ENCODE peak calls at places on chromosomes 13 and 19, in four cellular contexts. J, D, Q and C are unnamed samples.
A peak's percentile ranks its signal among the peaks of the same experiment; 100 is the strongest.

GRCh38 chr13:45108716-45109706 is 11.3 kb upstream of the GTF2F2 start:
- DNase-seq in J (no peak), D (no peak), Q (no peak), C (no peak)

GRCh38 chr13:31706105-31706504 is 33.2 kb upstream of the RXFP2 start:
- DNase-seq in J (no peak), D (no peak), Q (no peak), C (no peak)

GRCh38 chr13:85503797-85504196 is 295.4 kb downstream of the SLITRK6 start:
- DNase-seq in J (peak; percentile 12), D (no peak), Q (no peak), C (no peak)

GRCh38 chr19:55287361-55288079 is 3.7 kb downstream of the BRSK1 start:
- DNase-seq in J (no peak), D (no peak), Q (no peak), C (no peak)

GRCh38 chr13:19089315-19089714 is 92.3 kb downstream of the TUBA3C start:
- DNase-seq in J (peak; percentile 13), D (peak; percentile 39), Q (no peak), C (peak; percentile 31)

GRCh38 chr19:4130635-4131438 is 6.9 kb upstream of the MAP2K2 start:
- DNase-seq in J (peak; percentile 83), D (no peak), Q (peak; percentile 40), C (no peak)

GRCh38 chr19:1851581-1852293 is 3.5 kb upstream of the REXO1 start:
- DNase-seq in J (no peak), D (no peak), Q (no peak), C (no peak)

GRCh38 chr19:7211191-7211988 is 82.8 kb downstream of the INSR start:
- DNase-seq in J (no peak), D (no peak), Q (no peak), C (no peak)

GRCh38 chr19:17379221-17379631 is 2.1 kb upstream of the PLVAP start:
- DNase-seq in J (no peak), D (no peak), Q (no peak), C (no peak)

GRCh38 chr13:51499841-51500240 is 47.0 kb upstream of the INTS6 start:
- DNase-seq in J (no peak), D (no peak), Q (no peak), C (no peak)

GRCh38 chr19:5697890-5698634 is 8.0 kb downstream of the RPL36 start:
- DNase-seq in J (no peak), D (peak; percentile 58), Q (no peak), C (no peak)

GRCh38 chr13:26469602-26470001 is 87.9 kb upstream of the WASF3 start:
- DNase-seq in J (no peak), D (no peak), Q (no peak), C (no peak)

GRCh38 chr19:33032218-33032781 is 32.4 kb downstream of the RHPN2 start:
- DNase-seq in J (peak; percentile 78), D (no peak), Q (no peak), C (no peak)

GRCh38 chr13:27905650-27906049 is 14.2 kb upstream of the PDX1 start:
- DNase-seq in J (no peak), D (no peak), Q (no peak), C (no peak)

GRCh38 chr13:100491164-100491847 is 97.3 kb downstream of the GGACT start:
- DNase-seq in J (no peak), D (no peak), Q (no peak), C (peak; percentile 54)

GRCh38 chr19:38043649-38044144 is 136.7 kb downstream of the SIPA1L3 start:
- DNase-seq in J (no peak), D (no peak), Q (no peak), C (no peak)

GRCh38 chr19:51799311-51799997 is 4.5 kb downstream of the FPR3 start:
- DNase-seq in J (peak; percentile 13), D (peak; percentile 14), Q (no peak), C (no peak)

GRCh38 chr13:60654405-60654804 is 257.4 kb downstream of the TDRD3 start:
- DNase-seq in J (peak; percentile 6), D (no peak), Q (no peak), C (no peak)

GRCh38 chr19:1967087-1967608 is 26.2 kb downstream of the CSNK1G2 start:
- DNase-seq in J (no peak), D (no peak), Q (no peak), C (no peak)

GRCh38 chr13:33204130-33204927 is 81.2 kb downstream of the STARD13 start:
- DNase-seq in J (no peak), D (peak; percentile 63), Q (no peak), C (no peak)

GRCh38 chr13:31094331-31095015 is 67.2 kb downstream of the HSPH1 start:
- DNase-seq in J (no peak), D (no peak), Q (no peak), C (no peak)

GRCh38 chr19:41192574-41193419 is at the start of gene CYP2S1:
- DNase-seq in J (peak; percentile 77), D (no peak), Q (peak; percentile 15), C (no peak)

GRCh38 chr19:343451-343931 is 1.1 kb downstream of the MIER2 start:
- DNase-seq in J (no peak), D (peak; percentile 28), Q (no peak), C (no peak)

GRCh38 chr19:8526345-8527062 is 12.5 kb upstream of the ZNF414 start:
- DNase-seq in J (peak; percentile 86), D (peak; percentile 95), Q (peak; percentile 75), C (no peak)

GRCh38 chr13:70080030-70080429 is 27.6 kb upstream of the ATXN8OS start:
- DNase-seq in J (no peak), D (peak; percentile 3), Q (no peak), C (no peak)

GRCh38 chr19:30968210-30968609 is 381.0 kb downstream of the TSHZ3 start:
- DNase-seq in J (peak; percentile 35), D (no peak), Q (no peak), C (no peak)

DNA sequence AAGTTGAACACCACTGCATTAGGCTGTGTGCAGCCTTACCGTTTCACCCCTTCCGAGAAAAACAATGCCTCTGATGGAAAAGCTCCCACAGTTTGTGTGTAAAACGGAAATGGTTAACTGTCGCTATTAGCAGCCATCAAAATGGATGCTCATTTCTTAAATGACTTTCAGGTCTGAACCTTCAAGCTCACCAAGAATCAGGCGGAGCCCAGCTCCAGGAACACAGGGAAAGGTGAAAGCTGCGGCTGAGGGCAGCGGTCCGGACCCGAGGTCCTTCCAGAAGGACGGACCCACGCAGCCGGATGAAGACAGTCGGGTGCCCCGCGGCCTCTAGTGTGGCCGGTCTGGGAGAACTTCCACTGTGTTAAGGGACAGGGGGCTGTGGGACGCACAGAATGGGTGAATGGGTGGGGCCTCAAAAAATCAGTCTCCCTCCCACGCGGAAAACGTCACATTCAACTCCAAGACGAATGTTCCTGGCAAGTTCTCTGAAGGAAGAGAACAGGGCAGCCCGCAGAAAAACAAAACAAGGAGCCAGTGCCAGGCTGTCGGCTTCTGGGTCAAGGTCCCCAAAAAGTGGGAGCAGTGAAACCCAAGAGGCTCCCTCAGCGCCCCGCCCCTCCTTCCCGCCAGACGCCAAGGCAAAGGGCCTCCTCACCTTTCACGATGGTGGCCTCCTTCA is 4.9 kb downstream of the IRS2 start:
- DNase-seq in J (no peak), D (peak; percentile 32), Q (no peak), C (no peak)
- H3K27ac ChIP-seq in J (peak overlapping the region; percentile 98), D (peak overlapping the region; percentile 96), Q (no peak overlapping the region), C (no peak overlapping the region)

GRCh38 chr13:76879876-76880270 is 6.3 kb downstream of the KCTD12 start:
- DNase-seq in J (no peak), D (no peak), Q (no peak), C (no peak)
- H3K4me3 ChIP-seq in J (no peak overlapping the region), D (no peak overlapping the region), Q (no peak overlapping the region), C (no peak overlapping the region)

GRCh38 chr13:106536244-106537034 is 977 bp upstream of the EFNB2 start:
- DNase-seq in J (peak; percentile 74), D (peak; percentile 81), Q (peak; percentile 63), C (peak; percentile 83)
- TF ChIP-seq REST in J (no peak), D (peak; percentile 7), Q (no peak), C (no peak)

DNA sequence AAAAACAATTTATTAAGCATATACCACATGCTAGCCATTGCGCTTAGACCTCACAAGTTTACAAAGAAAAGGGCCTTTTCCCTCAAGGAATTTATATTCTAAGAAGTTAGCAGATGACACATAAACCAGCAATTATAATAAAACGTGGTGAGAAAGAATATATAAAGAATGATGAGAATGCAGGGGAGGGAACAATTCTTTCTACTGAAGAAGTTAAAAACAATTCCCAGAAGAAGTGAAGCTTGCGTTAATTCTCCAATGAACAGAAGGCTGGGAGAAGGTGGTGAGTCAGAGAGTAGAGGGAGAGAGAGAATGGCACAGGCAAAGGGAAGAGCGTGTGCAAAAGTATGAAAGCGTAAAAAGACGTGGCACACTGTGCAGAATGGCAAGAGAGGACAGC is 69.5 kb upstream of the ZDHHC20 start:
- DNase-seq in J (no peak), D (no peak), Q (no peak), C (no peak)
- H3K27ac ChIP-seq in J (no peak overlapping the region), D (no peak overlapping the region), Q (no peak overlapping the region), C (no peak overlapping the region)

GRCh38 chr19:44758596-44758995 is 10.1 kb downstream of the BCL3 start:
- DNase-seq in J (peak; percentile 76), D (peak; percentile 45), Q (no peak), C (no peak)
- H3K4me3 ChIP-seq in J (no peak overlapping the region), D (no peak overlapping the region), Q (no peak overlapping the region), C (no peak overlapping the region)

GRCh38 chr13:80376554-80376953 is 35.6 kb upstream of the SPRY2 start:
- DNase-seq in J (no peak), D (no peak), Q (no peak), C (no peak)

GRCh38 chr13:80374453-80374852 is 33.5 kb upstream of the SPRY2 start:
- DNase-seq in J (no peak), D (no peak), Q (no peak), C (no peak)

GRCh38 chr13:80382576-80382975 is 41.6 kb upstream of the SPRY2 start:
- DNase-seq in J (no peak), D (no peak), Q (no peak), C (no peak)

DNA sequence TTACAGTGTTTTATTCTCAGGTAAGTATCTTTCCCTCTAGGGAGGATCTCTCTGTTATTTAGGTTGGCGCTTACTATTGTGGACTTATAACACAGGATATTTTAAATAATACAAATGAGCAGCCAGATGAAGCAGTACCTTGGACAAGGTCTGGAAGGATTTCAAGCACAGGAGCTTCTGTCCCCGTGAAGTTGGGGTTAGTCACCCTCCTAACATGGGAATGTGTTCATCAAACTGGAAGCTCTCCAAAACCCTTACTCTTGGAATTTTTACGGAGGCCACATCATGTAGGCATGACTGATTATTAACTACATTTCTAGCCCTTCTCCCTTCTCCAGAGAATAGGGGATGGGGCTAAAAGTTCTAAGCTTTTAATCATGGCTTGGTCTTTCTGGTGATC is 38.3 kb upstream of the SPRY2 start:
- DNase-seq in J (peak; percentile 49), D (no peak), Q (no peak), C (no peak)
- TF ChIP-seq REST in J (peak; percentile 84), D (peak; percentile 94), Q (peak; percentile 23), C (peak; percentile 82)